ENCODE peak calls at places on chromosome 9, in six cellular contexts. C, F, M, G, X and O are unnamed samples.
A peak's percentile ranks its signal among the peaks of the same experiment; 100 is the strongest.

GRCh38 chr9:81423589-81424326 is 265.6 kb downstream of the TLE1 start:
- DNase-seq in C (no peak), F (no peak), M (no peak), G (no peak), X (no peak), O (no peak)

GRCh38 chr9:84070590-84070989 is 90.0 kb downstream of the RMI1 start:
- DNase-seq in C (no peak), F (no peak), M (no peak), G (no peak), X (no peak), O (no peak)

GRCh38 chr9:122519376-122519775 is 435 bp downstream of the OR1J4 start:
- DNase-seq in C (no peak), F (no peak), M (no peak), G (no peak), X (no peak), O (no peak)

GRCh38 chr9:112050544-112051475 is 124.3 kb downstream of the SUSD1 start:
- DNase-seq in C (peak; percentile 87), F (no peak), M (peak; percentile 31), G (peak; percentile 40), X (no peak), O (no peak)

GRCh38 chr9:69431777-69432176 is 106.8 kb downstream of the ENTREP1 start:
- DNase-seq in C (no peak), F (no peak), M (no peak), G (no peak), X (no peak), O (no peak)

GRCh38 chr9:108072740-108073139 is 583.2 kb upstream of the KLF4 start:
- DNase-seq in C (no peak), F (no peak), M (no peak), G (no peak), X (no peak), O (no peak)

GRCh38 chr9:128845186-128845931 is 15.8 kb upstream of the SPOUT1 start:
- DNase-seq in C (peak; percentile 61), F (peak; percentile 64), M (peak; percentile 12), G (peak; percentile 4), X (no peak), O (no peak)

GRCh38 chr9:89359018-89359417 is 40.7 kb downstream of the SECISBP2 start:
- DNase-seq in C (no peak), F (no peak), M (peak; percentile 40), G (peak; percentile 86), X (no peak), O (no peak)

GRCh38 chr9:136264046-136264802 is 18.6 kb upstream of the QSOX2 start:
- DNase-seq in C (no peak), F (peak; percentile 61), M (peak; percentile 47), G (no peak), X (no peak), O (no peak)

GRCh38 chr9:100595391-100596199 is 17.7 kb downstream of the CAVIN4 start:
- DNase-seq in C (peak; percentile 74), F (no peak), M (peak; percentile 70), G (no peak), X (no peak), O (no peak)

GRCh38 chr9:108535526-108535925 is 320.3 kb downstream of the ACTL7B start:
- DNase-seq in C (no peak), F (no peak), M (peak; percentile 31), G (no peak), X (no peak), O (no peak)

GRCh38 chr9:136232964-136233363 is 12.6 kb downstream of the QSOX2 start:
- DNase-seq in C (no peak), F (no peak), M (no peak), G (no peak), X (no peak), O (no peak)

GRCh38 chr9:106860731-106861584 is 2.0 kb upstream of the ZNF462 start:
- DNase-seq in C (peak; percentile 56), F (peak; percentile 81), M (peak; percentile 85), G (peak; percentile 36), X (no peak), O (no peak)

GRCh38 chr9:106887066-106887465 is 24.1 kb downstream of the ZNF462 start:
- DNase-seq in C (no peak), F (no peak), M (no peak), G (no peak), X (no peak), O (no peak)

DNA sequence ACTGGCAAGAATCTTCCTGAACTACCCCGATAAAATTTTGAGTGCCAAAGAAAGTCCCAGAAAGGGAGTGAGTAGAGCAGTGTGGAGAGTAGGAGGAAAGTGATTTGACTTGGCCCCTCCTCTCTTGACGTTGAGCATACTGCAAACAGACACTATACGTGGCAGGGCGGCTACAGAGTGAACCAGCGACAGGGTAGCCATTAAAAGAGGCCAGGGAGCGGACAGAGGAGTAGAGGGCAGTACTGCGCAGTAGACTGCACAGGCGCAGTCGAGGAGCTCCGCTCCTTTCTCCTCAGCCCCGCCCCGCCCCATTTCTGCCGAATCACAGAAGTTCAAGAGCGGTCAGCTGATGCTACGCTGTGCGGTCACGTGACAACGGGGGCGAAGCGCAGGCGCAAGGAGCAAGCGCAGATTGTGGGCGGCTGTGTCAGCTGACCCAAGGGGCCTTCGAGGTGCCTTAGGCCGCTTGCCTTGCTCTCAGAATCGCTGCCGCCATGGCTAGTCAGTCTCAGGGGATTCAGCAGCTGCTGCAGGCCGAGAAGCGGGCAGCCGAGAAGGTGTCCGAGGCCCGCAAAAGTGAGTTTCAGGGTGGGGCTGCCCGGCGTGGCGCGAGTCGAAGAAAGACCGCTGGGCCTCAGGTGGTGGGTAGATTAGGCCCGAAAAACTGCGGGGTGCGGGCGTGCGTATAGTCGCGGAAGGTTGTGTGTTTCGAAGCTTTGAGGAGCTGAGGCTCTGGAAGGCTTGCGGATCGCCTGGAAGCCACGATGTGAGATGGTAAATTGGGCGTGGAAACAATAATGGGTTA is at the start of gene ATP6V1G1:
- DNase-seq in C (peak; percentile 100), F (peak; percentile 100), M (peak; percentile 100), G (peak; percentile 99), X (peak; percentile 97), O (peak; percentile 100)
- TF ChIP-seq CTCF in C (no peak), F (no peak), M (no peak), G (peak; percentile 35), X (no peak), O (no peak)

GRCh38 chr9:98974994-98975712 is 31.4 kb downstream of the COL15A1 start:
- DNase-seq in C (peak; percentile 92), F (peak; percentile 90), M (peak; percentile 91), G (peak; percentile 67), X (peak; percentile 64), O (no peak)
- H3K27ac ChIP-seq in C (no peak overlapping the region), F (no peak overlapping the region), M (no peak overlapping the region), G (peak overlapping the region; percentile 74), X (no peak overlapping the region), O (peak overlapping the region; percentile 2)

DNA sequence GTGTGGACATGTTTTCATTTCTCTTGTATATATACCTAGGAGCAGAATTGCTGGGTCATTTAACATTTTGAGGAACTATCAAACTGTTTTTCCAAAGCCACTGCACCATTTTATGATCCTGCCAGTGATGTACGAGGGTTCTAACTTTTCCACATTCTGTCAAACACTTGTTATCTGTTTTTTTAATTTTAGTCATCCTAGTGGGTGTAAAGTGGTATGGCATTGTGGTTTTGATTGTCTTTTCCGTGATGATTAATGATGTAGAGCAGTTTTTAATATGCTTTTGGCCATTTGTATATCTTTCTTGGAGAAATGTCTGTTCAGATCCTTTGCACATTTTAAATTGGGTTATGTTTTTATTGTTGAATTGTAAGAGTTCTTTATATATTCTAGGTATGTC is 107.0 kb downstream of the MELK start:
- DNase-seq in C (no peak), F (no peak), M (no peak), G (no peak), X (no peak), O (no peak)
- TF ChIP-seq CTCF in C (no peak), F (no peak), M (no peak), G (no peak), X (no peak), O (no peak)

DNA sequence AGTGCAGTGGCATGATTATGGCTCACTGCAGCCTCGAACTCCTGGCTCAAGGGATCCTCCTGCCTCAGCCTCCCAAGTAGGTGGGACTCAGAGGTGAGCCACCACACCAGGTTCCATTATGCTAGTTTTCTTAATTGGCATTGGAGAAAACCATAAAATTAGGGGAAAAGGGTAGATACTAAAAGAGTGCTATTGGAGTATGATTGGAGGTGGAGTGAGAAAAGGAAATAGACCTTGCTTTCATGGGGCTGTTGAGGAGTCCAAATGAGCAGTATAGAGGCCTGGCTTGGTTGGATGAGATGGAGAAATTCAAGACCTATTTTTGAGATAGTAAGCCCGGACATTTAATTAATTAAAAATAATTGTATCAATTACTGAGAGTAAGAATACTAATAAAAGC is 888 bp upstream of the BRD3OS start:
- DNase-seq in C (no peak), F (peak; percentile 21), M (no peak), G (no peak), X (no peak), O (no peak)
- H3K27ac ChIP-seq in C (peak overlapping the region; percentile 88), F (no peak overlapping the region), M (no peak overlapping the region), G (peak overlapping the region; percentile 73), X (no peak overlapping the region), O (no peak overlapping the region)